ENCODE peak calls at places on chromosomes 16 and 17, in four cellular contexts. D is HL-60, O is GM12878, Q is K562. Y is an unnamed sample.

GRCh38 chr17:57372156-57372555 is 115.8 kb downstream of the MSI2 start:
- DNase-seq in D (no peak), O (no peak), Q (no peak), Y (no peak)

GRCh38 chr17:75518201-75518600 is 1.9 kb downstream of the TSEN54 start:
- DNase-seq in D (no peak), O (peak; percentile 28), Q (no peak), Y (no peak)

GRCh38 chr16:11497851-11498289 is 88.8 kb downstream of the LITAF start:
- DNase-seq in D (no peak), O (no peak), Q (no peak), Y (no peak)

GRCh38 chr17:11871773-11872172 is 125.5 kb downstream of the ZNF18 start:
- DNase-seq in D (no peak), O (no peak), Q (peak; percentile 18), Y (no peak)

GRCh38 chr16:57679768-57680167 is 11.7 kb downstream of the ADGRG3 start:
- DNase-seq in D (peak; percentile 72), O (no peak), Q (peak; percentile 47), Y (no peak)

GRCh38 chr16:23286131-23286532 is 16.0 kb upstream of the SCNN1B start:
- DNase-seq in D (no peak), O (no peak), Q (no peak), Y (no peak)

GRCh38 chr17:74859439-74860228 is at the start of gene GRIN2C:
- DNase-seq in D (no peak), O (no peak), Q (peak; percentile 63), Y (no peak)

GRCh38 chr17:41404024-41404651 is 6.7 kb upstream of the KRT31 start:
- DNase-seq in D (peak; percentile 50), O (no peak), Q (no peak), Y (no peak)

GRCh38 chr17:46727572-46728348 is 90.7 kb downstream of the WNT3 start:
- DNase-seq in D (no peak), O (no peak), Q (no peak), Y (no peak)

GRCh38 chr16:31785126-31785525 is 88.5 kb upstream of the ZNF267 start:
- DNase-seq in D (no peak), O (no peak), Q (no peak), Y (no peak)

GRCh38 chr17:178292-179065 is 3.0 kb downstream of the DOC2B start:
- DNase-seq in D (no peak), O (no peak), Q (no peak), Y (no peak)

GRCh38 chr17:58326609-58327341 is 1.8 kb downstream of the TSPOAP1 start:
- DNase-seq in D (no peak), O (no peak), Q (no peak), Y (no peak)

DNA sequence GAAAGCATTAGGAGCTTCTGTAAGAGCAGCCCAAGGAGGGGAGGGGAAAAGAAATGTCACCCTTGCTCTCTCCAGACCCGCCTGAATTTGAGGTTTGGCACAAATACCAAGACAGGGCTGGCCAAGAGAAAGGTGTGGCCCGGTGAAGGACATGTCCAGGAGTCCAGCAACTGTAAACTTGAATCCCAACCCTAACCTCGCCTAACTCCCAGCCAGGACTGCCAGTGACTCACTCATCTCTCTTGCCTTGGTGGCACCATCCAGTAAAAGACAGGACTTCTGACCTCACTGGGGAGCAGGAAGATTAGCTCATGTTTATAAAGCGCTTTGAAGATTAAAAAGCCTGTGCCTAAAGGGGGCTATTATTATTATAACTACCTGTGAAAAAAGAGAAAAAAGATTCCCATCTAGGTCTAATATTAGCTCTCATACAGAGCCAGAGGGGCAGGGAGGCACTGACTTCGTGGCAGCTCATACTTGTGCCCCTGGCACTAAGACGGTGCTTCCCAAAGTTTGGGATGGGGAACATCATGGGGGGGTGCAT is 335.3 kb downstream of the SOX9 start:
- DNase-seq in D (no peak), O (no peak), Q (no peak), Y (no peak)
- TF ChIP-seq SPI1 in D (no peak), O (no peak), Q (no peak), Y (no peak)

GRCh38 chr17:78379134-78379497 is 667 bp downstream of the PGS1 start:
- DNase-seq in D (no peak), O (no peak), Q (no peak), Y (no peak)

GRCh38 chr17:78383725-78384471 is 5.4 kb downstream of the PGS1 start:
- DNase-seq in D (peak; percentile 76), O (peak; percentile 74), Q (no peak), Y (no peak)

GRCh38 chr17:78384479-78385175 is 6.2 kb downstream of the PGS1 start:
- DNase-seq in D (no peak), O (no peak), Q (no peak), Y (no peak)

GRCh38 chr17:78380370-78380769 is 1.9 kb downstream of the PGS1 start:
- DNase-seq in D (no peak), O (no peak), Q (no peak), Y (no peak)

DNA sequence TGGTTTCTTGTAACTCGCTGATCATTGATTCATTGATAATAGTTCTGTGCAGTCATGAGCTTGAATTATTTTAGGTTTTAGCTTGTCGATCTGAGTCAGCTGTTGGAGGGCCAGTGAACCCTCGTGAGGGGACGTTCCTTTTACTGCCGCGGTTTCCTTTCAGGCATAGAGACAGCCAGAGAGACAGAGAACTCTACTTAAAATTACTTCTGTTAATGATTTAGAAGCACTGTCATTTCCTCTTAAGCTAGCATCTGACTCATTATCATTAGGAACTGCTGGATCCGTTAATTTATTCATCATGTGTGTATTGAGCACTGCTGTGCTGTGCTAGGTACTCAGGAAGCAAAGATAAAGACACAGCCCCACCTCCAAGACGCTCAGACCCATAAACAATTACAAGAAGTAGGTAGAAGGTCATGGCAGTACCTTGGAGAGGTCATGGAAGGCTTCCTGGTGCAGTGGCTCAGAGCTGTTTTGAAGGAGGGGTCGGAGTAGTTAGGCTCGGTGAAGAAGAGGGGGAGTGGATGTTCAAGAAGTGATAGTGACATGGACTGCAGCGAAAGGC is 3.2 kb downstream of the PGS1 start:
- DNase-seq in D (no peak), O (no peak), Q (peak; percentile 46), Y (no peak)
- TF ChIP-seq POLR2AphosphoS5 in D (no peak), O (no peak), Q (no peak), Y (no peak)

GRCh38 chr17:81458628-81459027 is 54.0 kb downstream of the ACTG1 start:
- DNase-seq in D (no peak), O (no peak), Q (no peak), Y (no peak)
- TF ChIP-seq SPI1 in D (no peak), O (no peak), Q (no peak), Y (no peak)

GRCh38 chr16:49698931-49699715 is 156.8 kb downstream of the ZNF423 start:
- DNase-seq in D (no peak), O (no peak), Q (no peak), Y (no peak)

GRCh38 chr16:49700928-49701685 is 154.8 kb downstream of the ZNF423 start:
- DNase-seq in D (no peak), O (no peak), Q (no peak), Y (no peak)

GRCh38 chr16:49699718-49700117 is 156.2 kb downstream of the ZNF423 start:
- DNase-seq in D (no peak), O (no peak), Q (no peak), Y (no peak)

GRCh38 chr16:49701867-49702494 is 153.9 kb downstream of the ZNF423 start:
- DNase-seq in D (no peak), O (no peak), Q (no peak), Y (no peak)

DNA sequence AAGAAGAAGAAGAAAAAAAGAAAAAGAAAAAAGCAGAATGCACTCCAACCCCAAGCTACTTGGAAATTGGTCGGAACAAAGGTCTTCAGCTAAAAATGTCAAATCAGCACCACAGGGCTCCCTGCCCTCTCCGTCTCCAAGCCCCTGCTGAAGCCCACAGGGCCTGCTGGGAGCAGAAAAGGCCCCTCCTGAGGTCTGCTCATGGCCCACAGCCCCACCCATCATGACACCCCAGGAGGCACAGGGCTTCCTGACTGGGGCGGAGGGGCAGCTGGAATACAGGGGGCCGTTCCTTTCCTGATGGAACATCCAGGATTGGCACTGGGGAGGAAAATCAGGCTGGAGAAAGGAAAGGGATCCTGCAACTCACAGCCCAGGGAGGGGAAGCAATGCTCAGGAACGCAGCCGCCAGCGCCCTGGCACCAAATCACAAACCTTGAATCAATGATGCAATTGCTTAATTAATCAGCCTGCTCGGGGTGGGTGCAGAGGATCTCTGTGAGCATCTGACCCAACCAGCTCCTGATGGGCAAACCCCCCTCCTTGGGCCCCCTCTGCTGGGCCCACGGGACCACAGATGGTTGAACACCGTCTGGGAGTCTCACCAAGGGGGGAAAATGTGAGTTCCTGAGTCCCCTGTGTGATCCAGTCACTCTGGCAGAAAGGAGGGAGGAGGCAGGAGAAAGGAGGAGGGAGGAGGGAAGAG is 155.5 kb downstream of the ZNF423 start:
- DNase-seq in D (no peak), O (no peak), Q (no peak), Y (no peak)
- TF ChIP-seq POLR2AphosphoS5 in D (no peak), O (no peak), Q (no peak), Y (no peak)

GRCh38 chr16:2814757-2815298 is 2.2 kb upstream of the PRSS21 start:
- DNase-seq in D (no peak), O (no peak), Q (no peak), Y (no peak)

GRCh38 chr16:2813661-2814288 is 3.3 kb upstream of the PRSS21 start:
- DNase-seq in D (no peak), O (no peak), Q (no peak), Y (no peak)

GRCh38 chr16:2809149-2809760 is 7.8 kb upstream of the PRSS21 start:
- DNase-seq in D (no peak), O (no peak), Q (no peak), Y (no peak)

GRCh38 chr16:2810651-2811050 is 6.4 kb upstream of the PRSS21 start:
- DNase-seq in D (no peak), O (no peak), Q (no peak), Y (no peak)

GRCh38 chr16:2811703-2812471 is 5.2 kb upstream of the PRSS21 start:
- DNase-seq in D (no peak), O (no peak), Q (no peak), Y (no peak)
- TF ChIP-seq SPI1 in D (no peak), O (no peak), Q (no peak), Y (no peak)

GRCh38 chr17:43578699-43579569 is 32.8 kb upstream of the ETV4 start:
- DNase-seq in D (no peak), O (peak; percentile 74), Q (no peak), Y (no peak)
- TF ChIP-seq POLR2AphosphoS5 in D (no peak), O (peak; percentile 32), Q (no peak), Y (no peak)

DNA sequence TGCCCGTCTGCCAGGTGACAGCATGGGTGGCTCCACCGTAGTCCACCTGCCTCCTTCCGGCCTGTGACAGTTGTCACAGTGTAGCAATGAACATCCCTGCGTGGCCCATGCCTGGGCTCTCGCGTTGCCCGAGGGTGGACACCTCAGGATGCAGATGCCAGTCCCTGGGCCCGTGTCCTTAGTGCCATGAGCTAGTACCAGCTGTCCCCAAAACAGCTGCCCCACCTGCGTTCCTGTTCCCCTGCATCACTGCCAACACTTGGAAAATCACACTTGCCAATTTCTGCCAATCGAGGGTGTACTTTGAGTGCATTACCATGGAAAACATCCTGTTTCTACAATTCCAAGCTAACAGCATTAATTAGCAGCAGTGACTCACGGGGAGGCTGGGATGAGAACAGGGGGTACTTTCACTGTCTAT is 9.0 kb upstream of the C16orf95 start:
- DNase-seq in D (no peak), O (no peak), Q (no peak), Y (no peak)
- TF ChIP-seq SPI1 in D (no peak), O (no peak), Q (no peak), Y (no peak)